ENCODE peak calls at places on chromosome 16, in seven cellular contexts. G is CD8-positive, alpha-beta T cell; B is AG04450; C is colonic mucosa; I is foreskin fibroblast; W is OCI-LY7; N is neural crest cell. R is an unnamed sample.

GRCh38 chr16:84864266-84864955 is 44.6 kb downstream of the CRISPLD2 start:
- DNase-seq in G (no peak), B (no peak), C (no peak), I (no peak), W (peak), N (no peak), R (no peak)

GRCh38 chr16:15775209-15775608 is 81.6 kb downstream of the MYH11 start:
- DNase-seq in G (no peak), B (no peak), C (no peak), I (no peak), W (peak), N (no peak), R (no peak)

GRCh38 chr16:29806096-29806579 is at the start of gene MAZ:
- DNase-seq in G (no peak), B (peak), C (no peak), I (no peak), W (peak), N (peak), R (no peak)

GRCh38 chr16:87851141-87851587 is 18.1 kb downstream of the SLC7A5 start:
- DNase-seq in G (no peak), B (no peak), C (no peak), I (no peak), W (no peak), N (no peak), R (no peak)

GRCh38 chr16:69926241-69926640 is 24.9 kb upstream of the CLEC18A start:
- DNase-seq in G (no peak), B (no peak), C (no peak), I (no peak), W (no peak), N (no peak), R (no peak)

GRCh38 chr16:21590791-21591190 is 8.6 kb upstream of the METTL9 start:
- DNase-seq in G (no peak), B (no peak), C (no peak), I (peak), W (no peak), N (no peak), R (no peak)

GRCh38 chr16:84329849-84330684 is 35.4 kb downstream of the WFDC1 start:
- DNase-seq in G (no peak), B (no peak), C (no peak), I (no peak), W (no peak), N (no peak), R (no peak)

GRCh38 chr16:26177438-26177837 is 485.7 kb downstream of the HS3ST4 start:
- DNase-seq in G (no peak), B (no peak), C (no peak), I (no peak), W (no peak), N (no peak), R (no peak)

GRCh38 chr16:85377388-85378144 is 235.6 kb upstream of the GSE1 start:
- DNase-seq in G (no peak), B (no peak), C (no peak), I (no peak), W (no peak), N (no peak), R (no peak)

GRCh38 chr16:73672135-73672534 is 624.2 kb upstream of the ZFHX3 start:
- DNase-seq in G (no peak), B (no peak), C (no peak), I (no peak), W (no peak), N (no peak), R (no peak)
- TF ChIP-seq CTCF in G (no peak), B (no peak), C (no peak), I (no peak), W (no peak), N (no peak), R (no peak)

DNA sequence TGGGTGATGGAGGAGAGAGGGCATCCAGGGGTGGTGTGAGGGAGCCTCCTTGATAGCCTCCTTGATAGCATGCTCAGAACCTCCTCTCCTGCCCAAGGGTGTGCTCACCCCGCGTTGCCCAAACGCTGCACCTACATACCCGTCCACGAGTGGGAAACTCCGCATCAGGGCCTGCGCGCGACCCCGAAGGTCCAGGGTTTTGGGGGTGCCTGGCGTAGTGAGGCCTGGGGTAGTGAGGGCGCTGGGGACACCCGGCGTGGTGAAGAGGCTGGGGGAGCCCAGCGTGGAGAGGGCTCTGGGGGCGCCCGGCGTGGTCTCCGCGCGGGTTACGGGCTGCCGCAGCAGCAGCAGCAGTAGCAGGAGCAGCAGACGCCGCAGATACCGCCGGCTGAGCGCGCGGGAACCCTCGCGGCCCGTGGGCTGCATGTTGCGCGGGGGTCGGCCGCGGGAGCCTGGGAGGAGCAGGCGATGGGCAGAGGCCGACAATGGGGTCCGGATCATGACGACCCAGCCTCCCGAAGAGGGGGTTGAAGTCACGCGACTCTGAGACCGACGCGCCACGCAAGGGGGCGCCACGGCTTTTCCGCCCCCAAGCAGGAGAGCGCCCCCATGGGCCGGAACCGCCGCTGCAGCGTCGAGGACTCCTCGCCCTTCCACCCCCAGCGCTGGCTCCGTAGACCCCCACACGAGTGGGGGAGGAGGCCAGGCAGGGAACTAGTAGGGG is at the start of gene DPEP3:
- DNase-seq in G (no peak), B (no peak), C (no peak), I (no peak), W (no peak), N (no peak), R (no peak)
- TF ChIP-seq CTCF in G (no peak), B (peak), C (no peak), I (peak), W (no peak), N (peak), R (no peak)

GRCh38 chr16:1012722-1013592 is 31.4 kb downstream of the SOX8 start:
- DNase-seq in G (no peak), B (no peak), C (no peak), I (no peak), W (no peak), N (no peak), R (no peak)
- TF ChIP-seq CTCF in G (no peak), B (no peak), C (no peak), I (no peak), W (no peak), N (no peak), R (no peak)

GRCh38 chr16:1165511-1165910 is 12.6 kb downstream of the CACNA1H start:
- DNase-seq in G (no peak), B (no peak), C (no peak), I (no peak), W (no peak), N (no peak), R (no peak)
- TF ChIP-seq CTCF in G (no peak), B (no peak), C (no peak), I (no peak), W (no peak), N (no peak), R (no peak)

DNA sequence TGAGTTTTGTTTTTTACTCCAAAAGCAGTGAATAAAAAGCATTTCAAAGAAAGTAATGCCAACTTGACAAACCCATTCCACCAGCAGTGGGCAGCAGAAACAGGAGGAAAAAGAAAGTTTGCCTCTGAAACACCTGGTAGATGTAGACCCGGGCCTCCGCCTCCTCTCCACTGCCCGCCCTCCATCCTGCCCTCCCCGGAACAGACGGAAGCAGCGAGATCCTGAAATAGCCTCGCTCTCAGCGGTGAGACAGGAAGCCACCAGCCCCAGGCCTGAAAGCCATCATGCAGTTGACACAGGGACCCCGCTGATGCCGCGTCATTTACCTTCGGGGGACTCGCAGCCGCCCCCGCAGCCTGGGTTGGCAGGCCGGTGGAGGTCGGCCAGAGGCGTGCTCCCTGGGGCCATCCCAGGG is 67.8 kb downstream of the C16orf78 start:
- DNase-seq in G (peak), B (no peak), C (peak), I (no peak), W (peak), N (peak), R (no peak)
- TF ChIP-seq CTCF in G (peak), B (no peak), C (no peak), I (no peak), W (peak), N (peak), R (no peak)

GRCh38 chr16:48833461-48833860 is 223.5 kb upstream of the N4BP1 start:
- DNase-seq in G (no peak), B (no peak), C (no peak), I (no peak), W (no peak), N (no peak), R (no peak)

GRCh38 chr16:48834576-48834975 is 224.6 kb upstream of the N4BP1 start:
- DNase-seq in G (no peak), B (no peak), C (no peak), I (no peak), W (no peak), N (no peak), R (no peak)

GRCh38 chr16:48829911-48830310 is 219.9 kb upstream of the N4BP1 start:
- DNase-seq in G (no peak), B (no peak), C (no peak), I (no peak), W (no peak), N (no peak), R (no peak)

GRCh38 chr16:48829361-48829760 is 219.4 kb upstream of the N4BP1 start:
- DNase-seq in G (no peak), B (no peak), C (no peak), I (no peak), W (no peak), N (no peak), R (no peak)

GRCh38 chr16:48831081-48831722 is 221.2 kb upstream of the N4BP1 start:
- DNase-seq in G (no peak), B (no peak), C (no peak), I (no peak), W (no peak), N (peak), R (no peak)
- TF ChIP-seq CTCF in G (no peak), B (no peak), C (no peak), I (no peak), W (peak), N (peak), R (no peak)

DNA sequence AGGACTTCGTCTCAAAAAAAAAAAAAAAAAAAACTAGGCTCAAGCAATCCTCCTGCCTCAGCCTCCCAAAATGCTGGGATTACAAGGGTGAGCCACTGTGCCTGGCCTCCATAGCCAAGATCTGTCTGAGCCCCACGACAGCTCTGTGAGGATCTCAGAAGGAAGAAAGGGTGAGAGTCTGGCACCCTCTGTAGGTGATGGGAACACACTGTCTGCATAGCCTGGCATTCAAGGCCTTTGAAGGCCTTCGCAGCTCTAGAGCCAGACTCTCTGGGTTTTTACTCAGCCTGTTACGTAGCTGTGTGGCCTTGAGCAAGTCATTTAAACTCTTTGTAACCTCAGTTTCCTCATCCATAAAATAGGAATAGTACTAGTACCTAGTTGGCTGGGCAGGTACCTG is 6.3 kb upstream of the XPO6 start:
- DNase-seq in G (peak), B (peak), C (peak), I (peak), W (peak), N (no peak), R (no peak)
- TF ChIP-seq CTCF in G (peak), B (peak), C (peak), I (peak), W (peak), N (peak), R (peak)

DNA sequence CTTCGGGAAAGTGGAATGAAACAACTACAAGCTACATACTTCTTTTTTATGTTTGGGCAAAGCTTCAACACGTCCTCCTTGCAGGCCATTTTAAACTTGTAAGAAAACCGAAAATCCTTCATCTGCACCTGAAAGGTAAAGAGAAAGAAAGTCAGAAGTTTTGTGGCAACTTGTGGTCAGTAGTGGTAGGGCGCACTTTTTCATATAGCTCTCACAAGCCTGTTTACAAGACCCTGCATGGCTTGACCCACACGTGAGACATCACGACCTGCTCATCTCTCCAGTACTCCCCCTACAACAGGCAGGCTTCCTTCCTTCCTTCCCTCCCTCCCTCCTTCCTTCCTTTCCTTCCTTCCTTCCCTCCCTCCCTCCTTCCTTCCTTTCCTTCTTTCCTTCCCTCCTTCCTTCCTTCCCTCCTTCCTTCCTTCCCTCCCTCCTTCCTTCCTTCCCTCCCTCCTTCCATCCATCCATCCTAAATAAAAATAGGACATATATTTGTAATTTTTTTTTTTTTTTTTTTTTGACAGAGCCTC is 48.7 kb upstream of the CLEC18B start:
- DNase-seq in G (no peak), B (no peak), C (no peak), I (no peak), W (no peak), N (no peak), R (no peak)
- TF ChIP-seq CTCF in G (no peak), B (no peak), C (no peak), I (no peak), W (no peak), N (no peak), R (no peak)